ENCODE peak calls at places on chromosome 19, in eight cellular contexts. W is right lobe of liver, X is upper lobe of left lung, D is stomach, C is spleen, B is prostate gland, E is A549, I is heart left ventricle. V is an unnamed sample.

GRCh38 chr19:11482384-11483050 is 1.7 kb upstream of the ELAVL3 start:
- DNase-seq in I (peak; percentile 80), X (peak; percentile 86), W (peak; percentile 85), C (peak; percentile 97), B (peak; percentile 58), E (peak; percentile 75), D (peak; percentile 86), V (peak; percentile 71)

GRCh38 chr19:7734220-7735203 is 2.6 kb upstream of the CLEC4G start:
- DNase-seq in C (peak; percentile 61), X (peak; percentile 47), E (no peak), D (no peak), I (no peak), W (no peak), B (no peak), V (no peak)

GRCh38 chr19:35153701-35154534 is 617 bp upstream of the FXYD5 start:
- DNase-seq in I (peak; percentile 37), X (peak; percentile 48), W (no peak), E (peak; percentile 95), C (peak; percentile 91), B (no peak), D (peak; percentile 58), V (no peak)

GRCh38 chr19:55353803-55354697 is 469 bp downstream of the COX6B2 start:
- DNase-seq in E (peak; percentile 90), D (peak; percentile 79), C (peak; percentile 86), I (no peak), B (peak; percentile 57), X (peak; percentile 82), W (peak; percentile 76), V (no peak)

GRCh38 chr19:29662604-29663404 is 2.5 kb upstream of the PLEKHF1 start:
- DNase-seq in E (no peak), W (no peak), D (peak; percentile 74), I (peak; percentile 68), B (peak; percentile 80), X (peak; percentile 26), C (peak; percentile 78), V (peak; percentile 72)

GRCh38 chr19:56927294-56927693 is 86.8 kb upstream of the PEG3 start:
- DNase-seq in W (no peak), B (no peak), X (no peak), D (no peak), C (no peak), I (no peak), E (no peak), V (no peak)

GRCh38 chr19:5148794-5149190 is 179.9 kb downstream of the KDM4B start:
- DNase-seq in B (no peak), C (peak; percentile 70), W (peak; percentile 49), X (no peak), I (no peak), E (no peak), D (no peak), V (no peak)

GRCh38 chr19:19594371-19594770 is 24.1 kb downstream of the PBX4 start:
- DNase-seq in C (no peak), E (no peak), D (no peak), I (no peak), X (no peak), W (no peak), B (no peak), V (no peak)

GRCh38 chr19:50770888-50771287 is 624 bp downstream of the GPR32 start:
- DNase-seq in B (no peak), W (no peak), C (no peak), I (no peak), D (no peak), E (no peak), X (no peak), V (no peak)

GRCh38 chr19:17220207-17220758 is 5.1 kb downstream of the USE1 start:
- DNase-seq in E (no peak), I (no peak), B (no peak), W (no peak), C (no peak), D (no peak), X (no peak), V (no peak)
- TF ChIP-seq POLR2A in E (no peak), I (no peak), B (no peak), W (no peak), C (no peak), D (no peak), X (no peak), V (no peak)

GRCh38 chr19:36771275-36772231 is 1.1 kb downstream of the ZNF850 start:
- DNase-seq in C (peak; percentile 76), D (peak; percentile 62), I (peak; percentile 87), W (peak; percentile 69), B (peak; percentile 34), X (peak; percentile 49), E (no peak), V (peak; percentile 32)
- TF ChIP-seq POLR2A in C (no peak), D (no peak), I (peak; percentile 13), W (no peak), B (no peak), X (no peak), E (no peak), V (no peak)

GRCh38 chr19:38321646-38322323 is 2.1 kb downstream of the KCNK6 start:
- DNase-seq in I (peak; percentile 82), B (no peak), X (no peak), E (no peak), D (no peak), C (no peak), W (no peak), V (no peak)
- TF ChIP-seq POLR2A in I (peak; percentile 17), B (peak; percentile 42), X (no peak), E (no peak), D (no peak), C (no peak), W (no peak), V (no peak)

GRCh38 chr19:2189880-2190279 is 26.1 kb downstream of the DOT1L start:
- DNase-seq in D (no peak), W (no peak), C (no peak), I (no peak), X (no peak), E (no peak), B (no peak), V (no peak)
- TF ChIP-seq POLR2A in D (no peak), W (no peak), C (no peak), I (no peak), X (no peak), E (no peak), B (no peak), V (no peak)

DNA sequence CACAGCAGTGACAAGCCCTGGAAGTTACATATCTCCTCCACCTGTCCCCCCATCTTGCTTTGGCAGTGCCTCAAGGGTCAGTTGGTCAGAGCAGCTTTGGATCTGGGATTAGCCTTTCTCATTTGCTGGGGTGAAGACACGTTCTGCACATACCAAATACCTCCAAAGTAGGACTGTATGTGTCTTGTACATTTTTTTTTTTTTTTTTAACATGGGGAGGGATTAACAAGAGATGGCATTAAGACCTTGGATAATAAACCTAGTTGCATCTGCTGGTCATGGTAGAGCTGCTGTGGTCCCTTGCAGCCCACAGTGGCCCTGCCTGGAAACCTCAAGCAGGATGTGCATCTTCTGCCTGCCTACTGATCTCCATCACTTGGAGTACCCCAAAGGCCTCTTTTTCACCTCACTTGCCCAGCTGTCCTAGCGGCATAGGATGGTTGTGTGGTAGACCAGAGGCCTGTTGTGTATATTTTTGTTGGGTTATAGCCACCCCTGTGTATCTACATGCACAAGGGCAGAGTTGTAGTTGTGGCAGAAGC is 2.5 kb downstream of the RPS19 start:
- DNase-seq in I (no peak), C (peak; percentile 50), B (no peak), X (no peak), E (no peak), W (no peak), D (no peak), V (no peak)
- TF ChIP-seq POLR2A in I (no peak), C (no peak), B (no peak), X (no peak), E (no peak), W (no peak), D (no peak), V (no peak)

DNA sequence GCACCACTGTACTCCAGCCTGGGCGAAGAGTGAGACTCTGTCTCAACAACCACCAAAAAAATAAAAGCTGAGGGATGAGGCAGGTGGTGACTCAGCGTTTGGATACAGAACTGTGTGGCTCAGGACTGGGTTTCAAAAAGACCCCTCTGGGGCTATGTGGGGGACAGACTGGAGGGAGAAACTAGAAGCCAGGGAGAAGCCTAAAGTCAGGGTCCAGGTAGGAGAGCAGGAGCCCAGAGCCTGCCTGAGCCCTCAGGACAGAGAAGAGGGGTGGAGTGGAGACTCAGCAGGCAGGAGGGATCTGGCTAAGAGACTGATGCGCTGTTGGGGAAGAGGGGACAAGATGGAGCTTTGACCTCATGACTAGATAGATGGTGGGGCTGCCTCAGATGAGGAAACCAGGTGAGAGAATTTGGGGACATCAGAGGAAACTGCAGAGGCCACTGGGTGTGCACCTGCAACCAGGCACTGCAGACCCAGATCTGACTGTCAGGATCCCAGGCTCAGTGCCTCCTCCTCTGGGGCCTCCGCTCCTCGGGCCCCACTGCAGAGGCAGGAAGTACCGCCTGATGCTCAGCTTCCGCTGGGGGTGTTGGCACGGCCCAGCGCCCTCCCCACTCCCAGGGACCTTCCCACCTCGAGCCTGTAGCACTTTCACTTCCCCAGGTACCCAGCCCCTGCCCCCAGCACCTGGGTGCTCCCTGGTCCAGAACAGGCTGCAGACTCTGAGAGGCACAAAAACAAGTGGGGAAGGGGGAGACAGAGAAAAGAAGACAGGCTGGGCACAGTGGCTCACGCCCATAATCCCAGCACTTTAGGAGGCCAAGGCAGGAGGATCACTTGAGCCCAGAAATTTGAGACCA is 1.5 kb upstream of the CD37 start:
- DNase-seq in W (no peak), I (no peak), D (peak; percentile 29), B (no peak), C (peak; percentile 97), E (no peak), X (peak; percentile 65), V (peak; percentile 83)
- TF ChIP-seq POLR2A in W (no peak), I (no peak), D (no peak), B (no peak), C (no peak), E (no peak), X (no peak), V (no peak)

DNA sequence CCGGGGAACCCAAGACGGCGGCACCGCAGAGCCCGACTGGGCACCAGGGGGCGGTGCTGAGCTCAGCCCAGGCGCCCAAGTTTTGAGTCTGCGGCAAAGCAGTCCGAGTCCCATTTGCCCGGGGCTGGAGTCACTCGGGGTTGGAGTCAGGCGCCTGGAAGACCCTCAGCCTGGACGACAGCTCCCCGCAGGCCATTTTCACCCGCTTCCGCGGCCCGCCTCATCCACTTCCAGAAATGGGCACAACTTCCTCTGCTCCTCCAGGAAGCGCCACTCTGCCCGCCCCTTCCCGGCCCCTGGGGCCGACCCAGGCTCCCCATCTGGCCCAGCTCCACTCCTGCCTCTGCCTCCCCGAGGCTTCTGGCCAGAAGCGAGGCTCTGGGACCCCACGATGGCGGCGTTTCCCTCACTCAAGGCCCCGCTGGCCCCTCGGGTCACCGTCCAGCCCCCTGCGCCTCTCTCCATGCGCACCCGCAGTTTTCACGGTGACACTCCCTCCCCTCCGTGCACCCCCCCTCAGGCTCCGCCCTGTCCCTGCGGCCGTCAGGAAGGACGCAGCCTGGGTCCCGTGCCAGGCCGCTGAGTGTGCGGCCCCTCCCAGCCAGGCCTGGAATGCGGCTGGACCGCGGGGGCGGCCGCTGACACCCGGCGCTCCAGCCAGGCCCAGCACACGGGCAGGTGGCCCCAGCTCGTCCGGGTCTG is 4.9 kb downstream of the SERTAD1 start:
- DNase-seq in B (peak; percentile 93), I (peak; percentile 96), C (peak; percentile 96), W (peak; percentile 96), E (peak; percentile 99), X (peak; percentile 95), D (peak; percentile 95), V (peak; percentile 98)
- TF ChIP-seq POLR2A in B (peak; percentile 99), I (peak; percentile 86), C (peak; percentile 19), W (peak; percentile 99), E (peak; percentile 66), X (peak; percentile 97), D (peak; percentile 93), V (no peak)

V was measured in lower leg skin.